ENCODE peak calls at places on chromosomes 2 and 18, in five cellular contexts. A is H9, O is neuronal stem cell, L is mesenchymal stem cell, I is mesendoderm. N is an unnamed sample.

GRCh38 chr2:239519081-239519920 is 118.5 kb upstream of the HDAC4 start:
- DNase-seq in I (peak), O (no peak), A (no peak), L (no peak), N (no peak)

GRCh38 chr2:11598228-11598731 is 64.4 kb downstream of the GREB1 start:
- DNase-seq in L (no peak), O (no peak), A (no peak), I (no peak), N (no peak)

GRCh38 chr2:158998486-158999248 is 30.2 kb downstream of the TANC1 start:
- DNase-seq in O (no peak), L (peak), I (no peak), A (no peak), N (peak)

GRCh38 chr18:8051388-8051787 is 484.3 kb downstream of the PTPRM start:
- DNase-seq in L (no peak), O (no peak), A (no peak), I (no peak), N (peak)

GRCh38 chr2:226792155-226792871 is 7.3 kb downstream of the IRS1 start:
- DNase-seq in O (no peak), L (no peak), I (peak), A (no peak), N (peak)

GRCh38 chr2:219269362-219270054 is 9.7 kb upstream of the DNAJB2 start:
- DNase-seq in A (no peak), O (no peak), L (no peak), I (no peak), N (no peak)

GRCh38 chr18:48360376-48361021 is 48.7 kb downstream of the ZBTB7C start:
- DNase-seq in L (no peak), O (no peak), A (no peak), I (no peak), N (no peak)

GRCh38 chr2:33202641-33203345 is 256.0 kb downstream of the LTBP1 start:
- DNase-seq in I (no peak), A (no peak), O (no peak), L (no peak), N (no peak)

GRCh38 chr2:38448692-38449405 is 71.8 kb upstream of the ATL2 start:
- DNase-seq in L (no peak), O (no peak), I (no peak), A (no peak), N (no peak)

GRCh38 chr2:148640767-148641166 is 3.8 kb upstream of the EPC2 start:
- DNase-seq in A (no peak), O (no peak), L (no peak), I (no peak), N (peak)

GRCh38 chr18:63046375-63046774 is 273.2 kb downstream of the BCL2 start:
- DNase-seq in A (no peak), L (no peak), I (no peak), O (no peak), N (no peak)

GRCh38 chr2:109460553-109461324 is 153.0 kb downstream of the SEPTIN10 start:
- DNase-seq in O (no peak), L (no peak), A (no peak), I (no peak), N (no peak)

GRCh38 chr2:224820283-224820991 is 104.3 kb upstream of the CCDC195 start:
- DNase-seq in I (no peak), A (no peak), O (no peak), L (peak), N (peak)

GRCh38 chr2:142504754-142505153 is 372.7 kb upstream of the KYNU start:
- DNase-seq in O (no peak), L (no peak), A (no peak), I (no peak), N (no peak)

GRCh38 chr2:131094655-131095281 is 1.5 kb upstream of the FAM168B start:
- DNase-seq in O (no peak), L (no peak), I (no peak), A (no peak), N (peak)

GRCh38 chr2:135831180-135831812 is 5.7 kb downstream of the LCT start:
- DNase-seq in O (no peak), I (no peak), L (no peak), A (no peak), N (no peak)

GRCh38 chr2:19902272-19902730 is 518 bp upstream of the TTC32 start:
- DNase-seq in A (no peak), O (no peak), I (no peak), L (no peak), N (no peak)
- H2BK120ac ChIP-seq in A (no peak), O (no peak), I (no peak), L (no peak), N (peak)

GRCh38 chr2:106144621-106145331 is 49.3 kb downstream of the UXS1 start:
- DNase-seq in O (no peak), I (no peak), A (no peak), L (no peak), N (no peak)

GRCh38 chr2:106143495-106144215 is 50.4 kb downstream of the UXS1 start:
- DNase-seq in A (peak), I (peak), L (no peak), O (no peak), N (no peak)

GRCh38 chr2:106147665-106148064 is 46.4 kb downstream of the UXS1 start:
- DNase-seq in O (no peak), L (no peak), A (no peak), I (no peak), N (peak)

GRCh38 chr2:106142683-106143082 is 51.4 kb downstream of the UXS1 start:
- DNase-seq in I (no peak), O (no peak), A (no peak), L (no peak), N (peak)

GRCh38 chr2:106147159-106147558 is 46.9 kb downstream of the UXS1 start:
- DNase-seq in L (peak), I (peak), A (no peak), O (no peak), N (peak)
- H2BK120ac ChIP-seq in L (no peak), I (no peak), A (no peak), O (no peak), N (peak)

DNA sequence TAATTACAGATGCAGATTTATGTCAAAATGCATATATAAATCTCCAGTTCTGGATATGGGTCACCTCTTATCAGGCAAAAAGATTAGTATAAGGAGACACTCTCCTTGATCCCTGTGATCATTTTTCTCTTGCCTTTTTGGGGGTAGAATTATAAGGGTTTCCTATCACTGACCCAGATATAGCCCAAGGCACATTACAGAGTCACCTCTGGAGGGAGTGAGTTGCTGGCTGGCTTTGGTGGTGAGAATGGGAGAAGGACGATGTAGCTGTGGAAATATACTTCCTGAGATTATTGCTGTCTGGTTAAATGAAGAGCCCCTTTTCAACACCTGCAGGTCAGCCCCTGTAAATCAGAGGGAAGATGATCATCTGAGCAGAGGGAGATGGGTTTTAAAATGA is 418.7 kb downstream of the MTX2 start:
- DNase-seq in O (no peak), A (no peak), L (no peak), I (no peak), N (no peak)
- H2BK120ac ChIP-seq in O (no peak), A (no peak), L (no peak), I (no peak), N (no peak)

GRCh38 chr18:43596106-43596712 is 318.9 kb upstream of the SYT4 start:
- DNase-seq in O (peak), A (no peak), I (no peak), L (peak), N (peak)
- H2BK120ac ChIP-seq in O (no peak), A (no peak), I (no peak), L (no peak), N (no peak)

DNA sequence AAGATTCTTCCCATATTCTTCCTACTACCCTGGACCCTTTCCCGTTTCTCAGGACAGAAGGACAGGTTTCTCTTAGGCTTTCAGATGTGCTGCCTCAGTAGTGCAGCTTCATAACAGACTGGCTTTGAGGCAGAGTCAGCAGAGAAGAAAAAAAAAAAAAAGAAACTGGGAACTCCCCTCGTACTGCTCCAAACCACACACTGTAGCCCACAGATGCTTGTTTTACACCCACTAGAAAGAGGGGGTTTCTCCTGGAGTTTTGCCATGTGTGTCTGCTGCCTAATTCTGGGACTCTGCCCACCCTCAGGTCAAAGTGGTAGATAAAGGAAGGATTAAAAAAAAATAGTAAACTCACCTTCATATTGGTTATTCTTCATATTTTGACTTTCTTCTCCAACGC is 95.9 kb downstream of the NCOA1 start:
- DNase-seq in O (no peak), A (no peak), I (no peak), L (no peak), N (no peak)
- H2BK120ac ChIP-seq in O (no peak), A (no peak), I (no peak), L (no peak), N (no peak)

GRCh38 chr2:1556286-1556685 is 143.0 kb downstream of the TPO start:
- DNase-seq in L (no peak), A (no peak), O (no peak), I (no peak), N (no peak)
- H2BK120ac ChIP-seq in L (no peak), A (no peak), O (no peak), I (no peak), N (no peak)

GRCh38 chr18:70156886-70157285 is 48.6 kb downstream of the RTTN start:
- DNase-seq in L (no peak), O (no peak), I (no peak), A (no peak), N (no peak)
- H2BK120ac ChIP-seq in L (no peak), O (no peak), I (no peak), A (no peak), N (peak)

N was measured in IMR-90.